ENCODE peak calls at places on chromosomes 1 and 21, in ten cellular contexts. B is MM.1S; X is breast epithelium; I is testis; L is heart left ventricle; C is neural progenitor cell; G is cardiac muscle cell; H is tibial artery; N is left lung; Z is CD8-positive, alpha-beta T cell. U is an unnamed sample.

GRCh38 chr1:18643154-18644012 is 12.7 kb downstream of the PAX7 start:
- DNase-seq in B (no peak), X (no peak), I (no peak), L (no peak), C (peak; percentile 93), G (peak; percentile 42), H (no peak), N (no peak), Z (no peak), U (no peak)

GRCh38 chr1:214638474-214638807 is 35.4 kb downstream of the CENPF start:
- DNase-seq in B (no peak), X (no peak), I (no peak), L (no peak), C (no peak), G (no peak), H (no peak), N (no peak), Z (no peak), U (no peak)

GRCh38 chr1:183385746-183386145 is 32.4 kb downstream of the NMNAT2 start:
- DNase-seq in B (no peak), X (no peak), I (no peak), L (no peak), C (no peak), G (no peak), H (no peak), N (no peak), Z (no peak), U (no peak)

GRCh38 chr1:216836316-216836715 is 113.1 kb upstream of the ESRRG start:
- DNase-seq in B (no peak), X (no peak), I (no peak), L (no peak), C (peak; percentile 44), G (no peak), H (no peak), N (no peak), Z (no peak), U (no peak)

GRCh38 chr1:119276558-119276957 is 92.0 kb upstream of the HAO2 start:
- DNase-seq in B (no peak), X (no peak), I (no peak), L (no peak), C (peak; percentile 15), G (peak; percentile 42), H (no peak), N (no peak), Z (no peak), U (peak; percentile 77)

GRCh38 chr1:35931424-35932157 is 686 bp downstream of the AGO3 start:
- DNase-seq in B (peak; percentile 28), X (no peak), I (peak; percentile 51), L (no peak), C (peak; percentile 64), G (peak; percentile 45), H (no peak), N (peak; percentile 41), Z (no peak), U (no peak)

GRCh38 chr1:246035060-246035531 is 472.0 kb downstream of the SMYD3 start:
- DNase-seq in B (no peak), X (no peak), I (no peak), L (no peak), C (no peak), G (no peak), H (no peak), N (no peak), Z (no peak), U (no peak)

GRCh38 chr1:110426854-110427253 is 19.4 kb upstream of the LAMTOR5 start:
- DNase-seq in B (no peak), X (no peak), I (no peak), L (no peak), C (no peak), G (no peak), H (peak; percentile 32), N (no peak), Z (no peak), U (no peak)

GRCh38 chr1:182939413-182939812 is 13.6 kb downstream of the SHCBP1L start:
- DNase-seq in B (no peak), X (no peak), I (no peak), L (no peak), C (no peak), G (no peak), H (no peak), N (no peak), Z (no peak), U (no peak)

GRCh38 chr1:54331091-54331772 is 75.0 kb downstream of the SSBP3 start:
- DNase-seq in B (no peak), X (no peak), I (no peak), L (no peak), C (peak; percentile 41), G (no peak), H (no peak), N (no peak), Z (no peak), U (no peak)

GRCh38 chr1:28417441-28418277 is 48.1 kb downstream of the PHACTR4 start:
- DNase-seq in B (peak; percentile 61), X (no peak), I (no peak), L (no peak), C (no peak), G (no peak), H (no peak), N (no peak), Z (no peak), U (no peak)

GRCh38 chr21:38664821-38665220 is 140.9 kb upstream of the ETS2 start:
- DNase-seq in B (no peak), X (no peak), I (no peak), L (no peak), C (no peak), G (no peak), H (no peak), N (no peak), Z (no peak), U (no peak)

GRCh38 chr1:163072658-163073057 is 3.5 kb downstream of the RGS4 start:
- DNase-seq in B (no peak), X (no peak), I (no peak), L (no peak), C (no peak), G (no peak), H (no peak), N (no peak), Z (no peak), U (no peak)

GRCh38 chr1:160874935-160875334 is 10.0 kb downstream of the ITLN1 start:
- DNase-seq in B (no peak), X (no peak), I (no peak), L (no peak), C (no peak), G (no peak), H (no peak), N (no peak), Z (no peak), U (no peak)

GRCh38 chr1:27719286-27720251 is 6.2 kb upstream of the FAM76A start:
- DNase-seq in B (peak; percentile 13), X (no peak), I (no peak), L (no peak), C (no peak), G (no peak), H (no peak), N (no peak), Z (no peak), U (no peak)

DNA sequence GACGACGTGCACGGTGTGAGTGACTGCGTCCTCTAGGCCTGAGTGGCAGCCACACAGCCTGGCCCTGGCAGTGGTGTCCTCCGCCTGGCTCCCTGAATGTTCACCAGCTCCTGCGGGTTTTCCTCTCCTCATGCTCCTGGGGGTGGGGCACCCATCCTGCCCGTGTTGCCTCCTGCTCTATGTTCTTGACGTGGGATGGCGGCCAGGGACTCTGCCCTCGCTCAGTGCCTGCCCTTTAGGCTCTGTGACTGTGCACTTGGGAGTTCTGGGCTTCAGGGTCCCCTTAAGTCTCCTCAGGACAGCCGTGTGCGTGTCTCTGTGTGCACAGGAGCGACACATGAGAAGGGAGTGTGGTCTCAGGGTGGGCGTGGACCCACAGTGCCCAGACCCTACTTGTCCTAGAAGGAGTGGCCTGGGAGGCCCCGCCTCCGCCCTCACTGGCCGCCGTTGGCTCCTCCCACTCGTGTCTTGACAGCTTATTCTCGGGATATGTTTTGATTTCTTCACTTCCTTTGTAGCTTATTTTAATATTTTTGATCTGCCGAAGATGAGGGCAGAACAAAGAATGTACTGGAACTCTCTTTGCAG is 3.6 kb downstream of the SKI start:
- DNase-seq in B (no peak), X (no peak), I (peak; percentile 84), L (peak; percentile 80), C (peak; percentile 75), G (no peak), H (peak; percentile 98), N (peak; percentile 91), Z (peak; percentile 83), U (no peak)
- H3K4me3 ChIP-seq in B (no peak overlapping the region), X (peak overlapping the region; percentile 72), I (peak overlapping the region; percentile 57), L (peak overlapping the region; percentile 76), C (peak overlapping the region; percentile 98), G (peak overlapping the region; percentile 56), H (peak overlapping the region; percentile 88), N (peak overlapping the region; percentile 69), Z (peak overlapping the region; percentile 82), U (no peak overlapping the region)

GRCh38 chr1:63082754-63083153 is 239.6 kb upstream of the FOXD3 start:
- DNase-seq in B (no peak), X (no peak), I (no peak), L (no peak), C (no peak), G (no peak), H (no peak), N (no peak), Z (no peak), U (no peak)

DNA sequence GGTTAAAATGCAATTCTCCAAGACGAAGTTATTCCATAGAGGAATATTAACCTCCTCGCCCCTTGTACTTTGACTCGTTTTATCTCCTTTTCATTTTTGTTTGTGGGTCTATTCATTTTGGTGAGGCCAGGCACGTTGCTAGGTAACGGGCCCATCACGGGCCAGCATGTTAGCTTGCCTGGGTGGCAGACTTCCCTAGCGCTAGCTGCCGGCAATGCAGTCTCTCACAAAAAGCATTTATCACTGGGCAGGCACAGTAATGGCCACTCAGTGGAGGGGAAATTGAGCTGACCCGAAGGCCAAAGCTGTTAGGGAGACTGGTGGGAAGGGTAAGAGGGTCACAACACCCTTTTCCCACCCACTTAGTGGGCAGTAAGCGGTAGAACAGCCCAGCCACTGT is 234.4 kb upstream of the FOXD3 start:
- DNase-seq in B (no peak), X (no peak), I (no peak), L (no peak), C (peak; percentile 88), G (peak; percentile 45), H (no peak), N (no peak), Z (no peak), U (no peak)
- TF ChIP-seq CTCF in B (no peak), X (no peak), I (no peak), L (no peak), C (peak; percentile 51), G (peak; percentile 9), H (no peak), N (no peak), Z (no peak), U (no peak)

DNA sequence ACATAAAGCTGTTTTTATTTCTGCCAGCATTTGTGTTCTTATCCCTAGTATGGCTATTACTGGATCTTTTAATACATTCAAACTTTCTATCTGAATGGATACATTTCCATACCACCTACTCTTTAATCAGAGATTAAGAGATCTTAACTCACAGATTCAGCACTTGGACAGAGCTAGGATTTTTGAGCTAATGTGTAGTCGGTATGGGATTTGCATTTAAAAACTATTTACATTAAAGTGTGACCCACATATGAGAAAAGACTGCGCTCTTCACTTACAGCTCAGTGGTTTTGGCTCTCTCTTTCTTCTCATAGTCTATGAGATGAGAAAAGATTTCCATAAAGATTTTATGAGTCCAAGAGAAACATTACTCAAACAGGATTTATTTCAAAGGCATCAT is 16.4 kb downstream of the HMGB4 start:
- DNase-seq in B (no peak), X (no peak), I (no peak), L (no peak), C (no peak), G (peak; percentile 40), H (no peak), N (no peak), Z (no peak), U (no peak)
- H3K27ac ChIP-seq in B (no peak overlapping the region), X (no peak overlapping the region), I (no peak overlapping the region), L (no peak overlapping the region), C (no peak overlapping the region), G (no peak overlapping the region), H (no peak overlapping the region), N (no peak overlapping the region), Z (no peak overlapping the region), U (no peak overlapping the region)

GRCh38 chr1:222461941-222462340 is 86.0 kb downstream of the HHIPL2 start:
- DNase-seq in B (no peak), X (no peak), I (no peak), L (no peak), C (no peak), G (no peak), H (no peak), N (no peak), Z (no peak), U (no peak)
- H3K4me3 ChIP-seq in B (no peak overlapping the region), X (no peak overlapping the region), I (no peak overlapping the region), L (no peak overlapping the region), C (no peak overlapping the region), G (no peak overlapping the region), H (no peak overlapping the region), N (no peak overlapping the region), Z (no peak overlapping the region), U (no peak overlapping the region)